ENCODE peak calls at places on chromosomes 16 and 17, in nine cellular contexts. One of them, this sample, is unnamed.
A peak's percentile ranks its signal among the peaks of the same experiment; 100 is the strongest.

GRCh38 chr16:62869837-62870236 is 833.6 kb upstream of the CDH8 start:
- DNase-seq in CD8-positive, alpha-beta memory T cell: no peak
- DNase-seq in left ventricle myocardium inferior: no peak
- DNase-seq in psoas muscle: no peak
- DNase-seq in fibroblast of lung: no peak
- DNase-seq in aorta: no peak
- DNase-seq in spleen: no peak
- DNase-seq in ascending aorta: no peak
- DNase-seq in uterus: no peak
- DNase-seq in this sample: no peak

GRCh38 chr16:54546481-54546880 is 259.9 kb upstream of the IRX3 start:
- DNase-seq in CD8-positive, alpha-beta memory T cell: no peak
- DNase-seq in left ventricle myocardium inferior: no peak
- DNase-seq in psoas muscle: no peak
- DNase-seq in fibroblast of lung: no peak
- DNase-seq in aorta: no peak
- DNase-seq in spleen: no peak
- DNase-seq in ascending aorta: no peak
- DNase-seq in uterus: no peak
- DNase-seq in this sample: peak; percentile 97

GRCh38 chr17:36534117-36534880 is at the start of gene MYO19:
- DNase-seq in CD8-positive, alpha-beta memory T cell: no peak
- DNase-seq in left ventricle myocardium inferior: peak; percentile 62
- DNase-seq in psoas muscle: peak; percentile 74
- DNase-seq in fibroblast of lung: peak; percentile 31
- DNase-seq in aorta: peak; percentile 72
- DNase-seq in spleen: peak; percentile 91
- DNase-seq in ascending aorta: no peak
- DNase-seq in uterus: peak; percentile 58
- DNase-seq in this sample: peak; percentile 79

GRCh38 chr16:55909876-55910275 is 34.7 kb upstream of the CES5A start:
- DNase-seq in CD8-positive, alpha-beta memory T cell: no peak
- DNase-seq in left ventricle myocardium inferior: no peak
- DNase-seq in psoas muscle: no peak
- DNase-seq in fibroblast of lung: no peak
- DNase-seq in aorta: no peak
- DNase-seq in spleen: no peak
- DNase-seq in ascending aorta: no peak
- DNase-seq in uterus: no peak
- DNase-seq in this sample: no peak

GRCh38 chr17:51035436-51035835 is 85.2 kb downstream of the SPAG9 start:
- DNase-seq in CD8-positive, alpha-beta memory T cell: no peak
- DNase-seq in left ventricle myocardium inferior: no peak
- DNase-seq in psoas muscle: no peak
- DNase-seq in fibroblast of lung: peak; percentile 31
- DNase-seq in aorta: no peak
- DNase-seq in spleen: no peak
- DNase-seq in ascending aorta: no peak
- DNase-seq in uterus: no peak
- DNase-seq in this sample: no peak

GRCh38 chr16:3063617-3064389 is 1.6 kb upstream of the IL32 start:
- DNase-seq in CD8-positive, alpha-beta memory T cell: no peak
- DNase-seq in left ventricle myocardium inferior: no peak
- DNase-seq in psoas muscle: no peak
- DNase-seq in fibroblast of lung: no peak
- DNase-seq in aorta: no peak
- DNase-seq in spleen: no peak
- DNase-seq in ascending aorta: no peak
- DNase-seq in uterus: no peak
- DNase-seq in this sample: no peak

GRCh38 chr17:49125449-49125848 is 7.1 kb upstream of the B4GALNT2 start:
- DNase-seq in CD8-positive, alpha-beta memory T cell: no peak
- DNase-seq in left ventricle myocardium inferior: no peak
- DNase-seq in psoas muscle: no peak
- DNase-seq in fibroblast of lung: no peak
- DNase-seq in aorta: no peak
- DNase-seq in spleen: no peak
- DNase-seq in ascending aorta: no peak
- DNase-seq in uterus: no peak
- DNase-seq in this sample: no peak

GRCh38 chr17:4189280-4189679 is 46.3 kb downstream of the CYB5D2 start:
- DNase-seq in CD8-positive, alpha-beta memory T cell: no peak
- DNase-seq in left ventricle myocardium inferior: no peak
- DNase-seq in psoas muscle: no peak
- DNase-seq in fibroblast of lung: no peak
- DNase-seq in aorta: peak; percentile 59
- DNase-seq in spleen: peak; percentile 63
- DNase-seq in ascending aorta: no peak
- DNase-seq in uterus: no peak
- DNase-seq in this sample: no peak

GRCh38 chr17:39165178-39165843 is 650 bp downstream of the ARL5C start:
- DNase-seq in CD8-positive, alpha-beta memory T cell: no peak
- DNase-seq in left ventricle myocardium inferior: no peak
- DNase-seq in psoas muscle: no peak
- DNase-seq in fibroblast of lung: no peak
- DNase-seq in aorta: no peak
- DNase-seq in spleen: no peak
- DNase-seq in ascending aorta: no peak
- DNase-seq in uterus: no peak
- DNase-seq in this sample: no peak

GRCh38 chr17:39167492-39167891 is 1.5 kb upstream of the ARL5C start:
- DNase-seq in CD8-positive, alpha-beta memory T cell: peak; percentile 23
- DNase-seq in left ventricle myocardium inferior: peak; percentile 50
- DNase-seq in psoas muscle: no peak
- DNase-seq in fibroblast of lung: peak; percentile 6
- DNase-seq in aorta: no peak
- DNase-seq in spleen: no peak
- DNase-seq in ascending aorta: no peak
- DNase-seq in uterus: no peak
- DNase-seq in this sample: no peak

GRCh38 chr17:39164675-39165143 is 1.3 kb downstream of the ARL5C start:
- DNase-seq in CD8-positive, alpha-beta memory T cell: peak; percentile 79
- DNase-seq in left ventricle myocardium inferior: peak; percentile 92
- DNase-seq in psoas muscle: peak; percentile 93
- DNase-seq in fibroblast of lung: peak; percentile 94
- DNase-seq in aorta: peak; percentile 96
- DNase-seq in spleen: peak; percentile 91
- DNase-seq in ascending aorta: peak; percentile 69
- DNase-seq in uterus: peak; percentile 91
- DNase-seq in this sample: peak; percentile 87

GRCh38 chr17:39166437-39167335 is 725 bp upstream of the ARL5C start:
- DNase-seq in CD8-positive, alpha-beta memory T cell: no peak
- DNase-seq in left ventricle myocardium inferior: no peak
- DNase-seq in psoas muscle: no peak
- DNase-seq in fibroblast of lung: no peak
- DNase-seq in aorta: no peak
- DNase-seq in spleen: no peak
- DNase-seq in ascending aorta: no peak
- DNase-seq in uterus: no peak
- DNase-seq in this sample: no peak

GRCh38 chr17:39165844-39166349 is at the start of gene ARL5C:
- DNase-seq in CD8-positive, alpha-beta memory T cell: no peak
- DNase-seq in left ventricle myocardium inferior: no peak
- DNase-seq in psoas muscle: no peak
- DNase-seq in fibroblast of lung: no peak
- DNase-seq in aorta: no peak
- DNase-seq in spleen: no peak
- DNase-seq in ascending aorta: no peak
- DNase-seq in uterus: no peak
- DNase-seq in this sample: no peak
- H3K4me3 ChIP-seq in CD8-positive, alpha-beta memory T cell: peak within 1 kb of the TSS; percentile 92
- H3K4me3 ChIP-seq in left ventricle myocardium inferior: peak within 1 kb of the TSS; percentile 71
- H3K4me3 ChIP-seq in psoas muscle: peak within 1 kb of the TSS; percentile 65
- H3K4me3 ChIP-seq in fibroblast of lung: peak within 1 kb of the TSS; percentile 31
- H3K4me3 ChIP-seq in aorta: peak within 1 kb of the TSS; percentile 0
- H3K4me3 ChIP-seq in spleen: peak within 1 kb of the TSS; percentile 45
- H3K4me3 ChIP-seq in ascending aorta: peak within 1 kb of the TSS; percentile 56
- H3K4me3 ChIP-seq in uterus: peak within 1 kb of the TSS; percentile 31
- H3K4me3 ChIP-seq in this sample: no peak within 1 kb of the TSS

GRCh38 chr16:10969615-10970014 is 25.3 kb downstream of the CLEC16A start:
- DNase-seq in CD8-positive, alpha-beta memory T cell: no peak
- DNase-seq in left ventricle myocardium inferior: no peak
- DNase-seq in psoas muscle: no peak
- DNase-seq in fibroblast of lung: no peak
- DNase-seq in aorta: no peak
- DNase-seq in spleen: no peak
- DNase-seq in ascending aorta: no peak
- DNase-seq in uterus: no peak
- DNase-seq in this sample: no peak
- H3K27me3 ChIP-seq in CD8-positive, alpha-beta memory T cell: no peaks in the 10 kb centered on the region
- H3K27me3 ChIP-seq in left ventricle myocardium inferior: no peaks in the 10 kb centered on the region
- H3K27me3 ChIP-seq in psoas muscle: no peaks in the 10 kb centered on the region
- H3K27me3 ChIP-seq in fibroblast of lung: no peaks in the 10 kb centered on the region
- H3K27me3 ChIP-seq in aorta: no peaks in the 10 kb centered on the region
- H3K27me3 ChIP-seq in spleen: no peaks in the 10 kb centered on the region
- H3K27me3 ChIP-seq in ascending aorta: no peaks in the 10 kb centered on the region
- H3K27me3 ChIP-seq in uterus: no peaks in the 10 kb centered on the region
- H3K27me3 ChIP-seq in this sample: no peaks in the 10 kb centered on the region

GRCh38 chr17:37744633-37744927 is 279 bp downstream of the HNF1B start:
- DNase-seq in CD8-positive, alpha-beta memory T cell: no peak
- DNase-seq in left ventricle myocardium inferior: no peak
- DNase-seq in psoas muscle: no peak
- DNase-seq in fibroblast of lung: no peak
- DNase-seq in aorta: no peak
- DNase-seq in spleen: no peak
- DNase-seq in ascending aorta: no peak
- DNase-seq in uterus: no peak
- DNase-seq in this sample: no peak

GRCh38 chr17:37745801-37746426 is 1.1 kb upstream of the HNF1B start:
- DNase-seq in CD8-positive, alpha-beta memory T cell: no peak
- DNase-seq in left ventricle myocardium inferior: no peak
- DNase-seq in psoas muscle: no peak
- DNase-seq in fibroblast of lung: no peak
- DNase-seq in aorta: no peak
- DNase-seq in spleen: no peak
- DNase-seq in ascending aorta: no peak
- DNase-seq in uterus: no peak
- DNase-seq in this sample: no peak

GRCh38 chr17:37746617-37747016 is 1.8 kb upstream of the HNF1B start:
- DNase-seq in CD8-positive, alpha-beta memory T cell: no peak
- DNase-seq in left ventricle myocardium inferior: no peak
- DNase-seq in psoas muscle: no peak
- DNase-seq in fibroblast of lung: no peak
- DNase-seq in aorta: no peak
- DNase-seq in spleen: no peak
- DNase-seq in ascending aorta: no peak
- DNase-seq in uterus: no peak
- DNase-seq in this sample: no peak

GRCh38 chr17:37743875-37744632 is 805 bp downstream of the HNF1B start:
- DNase-seq in CD8-positive, alpha-beta memory T cell: no peak
- DNase-seq in left ventricle myocardium inferior: no peak
- DNase-seq in psoas muscle: no peak
- DNase-seq in fibroblast of lung: no peak
- DNase-seq in aorta: no peak
- DNase-seq in spleen: no peak
- DNase-seq in ascending aorta: no peak
- DNase-seq in uterus: no peak
- DNase-seq in this sample: no peak

DNA sequence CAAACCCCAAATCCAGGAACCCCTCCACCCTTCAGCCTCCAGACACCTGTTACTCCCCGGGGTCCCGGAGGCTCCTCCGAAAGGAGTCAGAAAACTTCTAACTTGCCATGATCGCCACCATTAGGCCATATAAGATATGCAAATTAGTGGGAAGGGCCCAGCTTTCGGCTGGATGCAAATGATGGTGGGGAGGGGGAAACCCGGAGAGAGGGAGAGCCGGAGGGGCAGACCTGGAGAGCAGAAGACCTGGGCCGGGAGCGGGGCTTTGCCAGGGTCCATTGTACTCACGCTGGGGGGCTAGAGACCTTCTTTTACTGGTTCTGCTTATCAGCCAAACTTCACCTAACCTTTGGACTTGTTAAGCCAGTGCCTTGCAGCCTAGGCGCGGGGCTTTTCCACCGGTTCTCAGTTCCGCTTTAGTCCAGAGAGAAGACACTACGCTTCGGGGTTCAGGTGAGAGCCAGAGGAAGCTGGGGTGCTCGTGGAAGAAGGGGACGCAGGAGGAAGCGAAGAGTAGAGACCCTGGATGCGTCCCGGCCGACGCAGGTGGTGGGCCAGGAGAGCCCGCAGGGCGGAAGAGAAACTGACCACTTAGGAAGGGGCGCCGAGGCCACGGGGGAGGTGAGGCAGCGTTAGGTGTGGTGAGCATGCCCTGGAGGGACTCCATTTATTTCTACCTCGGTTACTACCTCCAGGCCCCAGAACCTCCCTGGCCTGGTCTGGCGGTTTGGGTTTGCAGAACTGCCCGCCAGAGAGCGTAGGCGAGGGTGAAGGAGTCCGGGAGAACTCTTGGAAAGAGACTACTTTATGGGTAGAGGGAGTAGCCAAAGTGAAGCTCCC is at the start of gene HNF1B:
- DNase-seq in CD8-positive, alpha-beta memory T cell: no peak
- DNase-seq in left ventricle myocardium inferior: no peak
- DNase-seq in psoas muscle: no peak
- DNase-seq in fibroblast of lung: no peak
- DNase-seq in aorta: no peak
- DNase-seq in spleen: peak; percentile 81
- DNase-seq in ascending aorta: no peak
- DNase-seq in uterus: no peak
- DNase-seq in this sample: no peak
- H3K9me3 ChIP-seq in CD8-positive, alpha-beta memory T cell: no peaks in the 10 kb centered on the region
- H3K9me3 ChIP-seq in left ventricle myocardium inferior: no peaks in the 10 kb centered on the region
- H3K9me3 ChIP-seq in psoas muscle: no peaks in the 10 kb centered on the region
- H3K9me3 ChIP-seq in fibroblast of lung: no peaks in the 10 kb centered on the region
- H3K9me3 ChIP-seq in aorta: no peaks in the 10 kb centered on the region
- H3K9me3 ChIP-seq in spleen: no peaks in the 10 kb centered on the region
- H3K9me3 ChIP-seq in ascending aorta: no peaks in the 10 kb centered on the region
- H3K9me3 ChIP-seq in uterus: no peaks in the 10 kb centered on the region
- H3K9me3 ChIP-seq in this sample: no peaks in the 10 kb centered on the region

GRCh38 chr16:75261590-75262078 is 10.2 kb upstream of the BCAR1 start:
- DNase-seq in CD8-positive, alpha-beta memory T cell: no peak
- DNase-seq in left ventricle myocardium inferior: no peak
- DNase-seq in psoas muscle: no peak
- DNase-seq in fibroblast of lung: no peak
- DNase-seq in aorta: no peak
- DNase-seq in spleen: no peak
- DNase-seq in ascending aorta: no peak
- DNase-seq in uterus: peak; percentile 11
- DNase-seq in this sample: no peak

GRCh38 chr16:75263963-75264445 is 12.6 kb upstream of the BCAR1 start:
- DNase-seq in CD8-positive, alpha-beta memory T cell: no peak
- DNase-seq in left ventricle myocardium inferior: no peak
- DNase-seq in psoas muscle: peak; percentile 75
- DNase-seq in fibroblast of lung: no peak
- DNase-seq in aorta: peak; percentile 69
- DNase-seq in spleen: no peak
- DNase-seq in ascending aorta: peak; percentile 55
- DNase-seq in uterus: peak; percentile 42
- DNase-seq in this sample: peak; percentile 50

GRCh38 chr16:75262104-75262799 is 10.8 kb upstream of the BCAR1 start:
- DNase-seq in CD8-positive, alpha-beta memory T cell: no peak
- DNase-seq in left ventricle myocardium inferior: peak; percentile 36
- DNase-seq in psoas muscle: peak; percentile 51
- DNase-seq in fibroblast of lung: no peak
- DNase-seq in aorta: peak; percentile 60
- DNase-seq in spleen: no peak
- DNase-seq in ascending aorta: no peak
- DNase-seq in uterus: peak; percentile 69
- DNase-seq in this sample: no peak

GRCh38 chr16:75263291-75263962 is 12.0 kb upstream of the BCAR1 start:
- DNase-seq in CD8-positive, alpha-beta memory T cell: no peak
- DNase-seq in left ventricle myocardium inferior: no peak
- DNase-seq in psoas muscle: no peak
- DNase-seq in fibroblast of lung: no peak
- DNase-seq in aorta: peak; percentile 62
- DNase-seq in spleen: no peak
- DNase-seq in ascending aorta: no peak
- DNase-seq in uterus: peak; percentile 17
- DNase-seq in this sample: no peak

DNA sequence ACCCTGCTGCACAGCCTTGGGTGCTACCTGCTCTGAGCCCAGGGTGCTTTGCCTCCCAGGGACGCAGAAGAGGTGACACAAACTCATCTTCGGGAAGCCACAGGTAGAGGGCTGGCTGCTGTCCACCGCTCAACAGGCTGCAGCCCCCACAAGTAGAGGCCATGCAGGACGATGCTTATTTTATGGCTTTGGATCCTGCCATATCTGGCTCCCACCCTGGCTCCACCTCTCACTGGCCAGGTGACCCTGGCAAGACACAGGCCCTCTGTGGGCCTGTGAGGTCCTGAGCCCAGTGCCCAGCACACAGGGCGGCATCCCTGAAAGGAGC is 11.3 kb upstream of the BCAR1 start:
- DNase-seq in CD8-positive, alpha-beta memory T cell: no peak
- DNase-seq in left ventricle myocardium inferior: no peak
- DNase-seq in psoas muscle: no peak
- DNase-seq in fibroblast of lung: no peak
- DNase-seq in aorta: no peak
- DNase-seq in spleen: no peak
- DNase-seq in ascending aorta: no peak
- DNase-seq in uterus: no peak
- DNase-seq in this sample: no peak
- H3K4me3 ChIP-seq in CD8-positive, alpha-beta memory T cell: no peak overlapping the region
- H3K4me3 ChIP-seq in left ventricle myocardium inferior: peak overlapping the region; percentile 100
- H3K4me3 ChIP-seq in psoas muscle: peak overlapping the region; percentile 100
- H3K4me3 ChIP-seq in fibroblast of lung: no peak overlapping the region
- H3K4me3 ChIP-seq in aorta: no peak overlapping the region
- H3K4me3 ChIP-seq in spleen: no peak overlapping the region
- H3K4me3 ChIP-seq in ascending aorta: peak overlapping the region; percentile 5
- H3K4me3 ChIP-seq in uterus: no peak overlapping the region
- H3K4me3 ChIP-seq in this sample: no peak overlapping the region

This sample was measured in MG63.